ENCODE peak calls at places on chromosomes 5 and 9, in nine cellular contexts. One of them, this sample, is unnamed.

GRCh38 chr9:17088566-17088965 is 46.3 kb upstream of the CNTLN start:
- DNase-seq in fibroblast of the aortic adventitia: no peak
- DNase-seq in nephron progenitor cell: no peak
- DNase-seq in NCI-H1694 treated with DMSO at 0.1 percent for 48 hours: no peak
- DNase-seq in activated CD4-positive, alpha-beta T cell treated with anti-CD3 and anti-CD28 coated beads, Interleukin-2, amount 50 U/mL, for 1 hour: no peak
- DNase-seq in EL: no peak
- DNase-seq in GM12892: no peak
- DNase-seq in NCI-H446 treated with DMSO at 0.1 percent for 48 hours: no peak
- DNase-seq in GM13977: no peak
- DNase-seq in this sample: no peak

GRCh38 chr9:131429121-131430012 is 35.5 kb downstream of the PRRC2B start:
- DNase-seq in GM13977: no peak
- DNase-seq in GM12892: no peak
- DNase-seq in activated CD4-positive, alpha-beta T cell treated with anti-CD3 and anti-CD28 coated beads, Interleukin-2, amount 50 U/mL, for 1 hour: no peak
- DNase-seq in nephron progenitor cell: no peak
- DNase-seq in EL: peak
- DNase-seq in fibroblast of the aortic adventitia: no peak
- DNase-seq in NCI-H446 treated with DMSO at 0.1 percent for 48 hours: no peak
- DNase-seq in NCI-H1694 treated with DMSO at 0.1 percent for 48 hours: no peak
- DNase-seq in this sample: no peak

GRCh38 chr5:167208911-167209310 is 1082.5 kb upstream of the WWC1 start:
- DNase-seq in nephron progenitor cell: no peak
- DNase-seq in GM12892: no peak
- DNase-seq in activated CD4-positive, alpha-beta T cell treated with anti-CD3 and anti-CD28 coated beads, Interleukin-2, amount 50 U/mL, for 1 hour: no peak
- DNase-seq in EL: peak
- DNase-seq in GM13977: no peak
- DNase-seq in fibroblast of the aortic adventitia: no peak
- DNase-seq in NCI-H446 treated with DMSO at 0.1 percent for 48 hours: no peak
- DNase-seq in NCI-H1694 treated with DMSO at 0.1 percent for 48 hours: no peak
- DNase-seq in this sample: no peak

GRCh38 chr5:122078116-122078865 is at the start of gene LOX:
- DNase-seq in GM12892: no peak
- DNase-seq in NCI-H446 treated with DMSO at 0.1 percent for 48 hours: peak
- DNase-seq in activated CD4-positive, alpha-beta T cell treated with anti-CD3 and anti-CD28 coated beads, Interleukin-2, amount 50 U/mL, for 1 hour: no peak
- DNase-seq in nephron progenitor cell: peak
- DNase-seq in NCI-H1694 treated with DMSO at 0.1 percent for 48 hours: no peak
- DNase-seq in fibroblast of the aortic adventitia: peak
- DNase-seq in GM13977: peak
- DNase-seq in EL: peak
- DNase-seq in this sample: peak

GRCh38 chr9:93094294-93095204 is 1.5 kb upstream of the CARD19 start:
- DNase-seq in GM13977: peak
- DNase-seq in fibroblast of the aortic adventitia: no peak
- DNase-seq in activated CD4-positive, alpha-beta T cell treated with anti-CD3 and anti-CD28 coated beads, Interleukin-2, amount 50 U/mL, for 1 hour: no peak
- DNase-seq in NCI-H446 treated with DMSO at 0.1 percent for 48 hours: no peak
- DNase-seq in EL: no peak
- DNase-seq in NCI-H1694 treated with DMSO at 0.1 percent for 48 hours: no peak
- DNase-seq in GM12892: peak
- DNase-seq in nephron progenitor cell: no peak
- DNase-seq in this sample: no peak

GRCh38 chr5:121273818-121274433 is 577.8 kb upstream of the FTMT start:
- DNase-seq in activated CD4-positive, alpha-beta T cell treated with anti-CD3 and anti-CD28 coated beads, Interleukin-2, amount 50 U/mL, for 1 hour: no peak
- DNase-seq in EL: peak
- DNase-seq in fibroblast of the aortic adventitia: peak
- DNase-seq in NCI-H1694 treated with DMSO at 0.1 percent for 48 hours: no peak
- DNase-seq in nephron progenitor cell: no peak
- DNase-seq in NCI-H446 treated with DMSO at 0.1 percent for 48 hours: peak
- DNase-seq in GM12892: no peak
- DNase-seq in GM13977: no peak
- DNase-seq in this sample: no peak

GRCh38 chr9:127642047-127642740 is 30.1 kb downstream of the STXBP1 start:
- DNase-seq in fibroblast of the aortic adventitia: no peak
- DNase-seq in nephron progenitor cell: no peak
- DNase-seq in GM12892: no peak
- DNase-seq in activated CD4-positive, alpha-beta T cell treated with anti-CD3 and anti-CD28 coated beads, Interleukin-2, amount 50 U/mL, for 1 hour: no peak
- DNase-seq in NCI-H1694 treated with DMSO at 0.1 percent for 48 hours: no peak
- DNase-seq in EL: no peak
- DNase-seq in GM13977: no peak
- DNase-seq in NCI-H446 treated with DMSO at 0.1 percent for 48 hours: no peak
- DNase-seq in this sample: no peak

GRCh38 chr5:15794117-15794985 is 294.4 kb downstream of the FBXL7 start:
- DNase-seq in activated CD4-positive, alpha-beta T cell treated with anti-CD3 and anti-CD28 coated beads, Interleukin-2, amount 50 U/mL, for 1 hour: no peak
- DNase-seq in fibroblast of the aortic adventitia: peak
- DNase-seq in GM13977: no peak
- DNase-seq in NCI-H1694 treated with DMSO at 0.1 percent for 48 hours: peak
- DNase-seq in EL: no peak
- DNase-seq in GM12892: no peak
- DNase-seq in NCI-H446 treated with DMSO at 0.1 percent for 48 hours: no peak
- DNase-seq in nephron progenitor cell: no peak
- DNase-seq in this sample: no peak

GRCh38 chr5:177361418-177362101 is 3.8 kb downstream of the RGS14 start:
- DNase-seq in NCI-H446 treated with DMSO at 0.1 percent for 48 hours: no peak
- DNase-seq in activated CD4-positive, alpha-beta T cell treated with anti-CD3 and anti-CD28 coated beads, Interleukin-2, amount 50 U/mL, for 1 hour: no peak
- DNase-seq in GM13977: no peak
- DNase-seq in nephron progenitor cell: no peak
- DNase-seq in EL: no peak
- DNase-seq in fibroblast of the aortic adventitia: no peak
- DNase-seq in NCI-H1694 treated with DMSO at 0.1 percent for 48 hours: no peak
- DNase-seq in GM12892: no peak
- DNase-seq in this sample: no peak

GRCh38 chr5:142097681-142098080 is 10.9 kb upstream of the NDFIP1 start:
- DNase-seq in nephron progenitor cell: no peak
- DNase-seq in GM12892: no peak
- DNase-seq in NCI-H1694 treated with DMSO at 0.1 percent for 48 hours: no peak
- DNase-seq in EL: peak
- DNase-seq in GM13977: no peak
- DNase-seq in NCI-H446 treated with DMSO at 0.1 percent for 48 hours: no peak
- DNase-seq in fibroblast of the aortic adventitia: no peak
- DNase-seq in activated CD4-positive, alpha-beta T cell treated with anti-CD3 and anti-CD28 coated beads, Interleukin-2, amount 50 U/mL, for 1 hour: no peak
- DNase-seq in this sample: no peak

GRCh38 chr9:23769307-23769935 is 56.6 kb downstream of the ELAVL2 start:
- DNase-seq in GM13977: no peak
- DNase-seq in activated CD4-positive, alpha-beta T cell treated with anti-CD3 and anti-CD28 coated beads, Interleukin-2, amount 50 U/mL, for 1 hour: no peak
- DNase-seq in NCI-H1694 treated with DMSO at 0.1 percent for 48 hours: no peak
- DNase-seq in nephron progenitor cell: no peak
- DNase-seq in fibroblast of the aortic adventitia: no peak
- DNase-seq in GM12892: no peak
- DNase-seq in EL: peak
- DNase-seq in NCI-H446 treated with DMSO at 0.1 percent for 48 hours: no peak
- DNase-seq in this sample: no peak

GRCh38 chr5:134003064-134003956 is 1.5 kb downstream of the VDAC1 start:
- DNase-seq in nephron progenitor cell: no peak
- DNase-seq in NCI-H1694 treated with DMSO at 0.1 percent for 48 hours: no peak
- DNase-seq in NCI-H446 treated with DMSO at 0.1 percent for 48 hours: no peak
- DNase-seq in GM12892: no peak
- DNase-seq in EL: no peak
- DNase-seq in GM13977: no peak
- DNase-seq in activated CD4-positive, alpha-beta T cell treated with anti-CD3 and anti-CD28 coated beads, Interleukin-2, amount 50 U/mL, for 1 hour: no peak
- DNase-seq in fibroblast of the aortic adventitia: no peak
- DNase-seq in this sample: peak

GRCh38 chr9:108919517-108919916 is 14.4 kb downstream of the ELP1 start:
- DNase-seq in activated CD4-positive, alpha-beta T cell treated with anti-CD3 and anti-CD28 coated beads, Interleukin-2, amount 50 U/mL, for 1 hour: no peak
- DNase-seq in NCI-H1694 treated with DMSO at 0.1 percent for 48 hours: no peak
- DNase-seq in EL: no peak
- DNase-seq in fibroblast of the aortic adventitia: no peak
- DNase-seq in nephron progenitor cell: no peak
- DNase-seq in NCI-H446 treated with DMSO at 0.1 percent for 48 hours: no peak
- DNase-seq in GM12892: no peak
- DNase-seq in GM13977: no peak
- DNase-seq in this sample: no peak

GRCh38 chr9:29865764-29866313 is 2292.6 kb upstream of the C9orf72 start:
- DNase-seq in activated CD4-positive, alpha-beta T cell treated with anti-CD3 and anti-CD28 coated beads, Interleukin-2, amount 50 U/mL, for 1 hour: no peak
- DNase-seq in NCI-H446 treated with DMSO at 0.1 percent for 48 hours: no peak
- DNase-seq in GM12892: no peak
- DNase-seq in EL: peak
- DNase-seq in NCI-H1694 treated with DMSO at 0.1 percent for 48 hours: no peak
- DNase-seq in nephron progenitor cell: no peak
- DNase-seq in fibroblast of the aortic adventitia: no peak
- DNase-seq in GM13977: no peak
- DNase-seq in this sample: no peak

GRCh38 chr9:92965759-92966517 is 18.6 kb downstream of the FGD3 start:
- DNase-seq in fibroblast of the aortic adventitia: no peak
- DNase-seq in GM12892: no peak
- DNase-seq in nephron progenitor cell: no peak
- DNase-seq in GM13977: no peak
- DNase-seq in NCI-H446 treated with DMSO at 0.1 percent for 48 hours: no peak
- DNase-seq in activated CD4-positive, alpha-beta T cell treated with anti-CD3 and anti-CD28 coated beads, Interleukin-2, amount 50 U/mL, for 1 hour: no peak
- DNase-seq in NCI-H1694 treated with DMSO at 0.1 percent for 48 hours: no peak
- DNase-seq in EL: no peak
- DNase-seq in this sample: peak

GRCh38 chr9:93124793-93125192 is 9.3 kb downstream of the NINJ1 start:
- DNase-seq in fibroblast of the aortic adventitia: no peak
- DNase-seq in nephron progenitor cell: no peak
- DNase-seq in activated CD4-positive, alpha-beta T cell treated with anti-CD3 and anti-CD28 coated beads, Interleukin-2, amount 50 U/mL, for 1 hour: no peak
- DNase-seq in NCI-H446 treated with DMSO at 0.1 percent for 48 hours: no peak
- DNase-seq in GM13977: no peak
- DNase-seq in EL: no peak
- DNase-seq in GM12892: no peak
- DNase-seq in NCI-H1694 treated with DMSO at 0.1 percent for 48 hours: no peak
- DNase-seq in this sample: no peak

This sample was measured in GM13976.